ENCODE peak calls at places on chromosome 5, in ten cellular contexts. F is pancreas, A is prostate gland, N is brain microvascular endothelial cell, G is body of pancreas, D is bronchial epithelial cell, P is sigmoid colon, X is psoas muscle, K is kidney, O is heart left ventricle. T is an unnamed sample.

GRCh38 chr5:91159647-91160046 is 223.5 kb downstream of the ARRDC3 start:
- DNase-seq in K (no peak), G (no peak), N (no peak), F (no peak), X (no peak), P (no peak), A (no peak), O (no peak), D (no peak), T (no peak)

GRCh38 chr5:157548513-157549282 is 26.9 kb downstream of the ADAM19 start:
- DNase-seq in P (no peak), N (peak; percentile 77), G (peak; percentile 10), D (peak; percentile 63), X (no peak), K (no peak), F (no peak), O (no peak), A (no peak), T (no peak)

GRCh38 chr5:147310059-147310704 is 75.4 kb downstream of the STK32A start:
- DNase-seq in N (peak; percentile 11), K (peak; percentile 86), D (peak; percentile 91), X (peak; percentile 62), G (peak; percentile 56), F (peak; percentile 34), A (peak; percentile 59), O (no peak), P (peak; percentile 70), T (no peak)

GRCh38 chr5:151949909-151950308 is 25.3 kb upstream of the GLRA1 start:
- DNase-seq in K (no peak), N (no peak), P (no peak), A (no peak), F (no peak), D (no peak), G (no peak), X (no peak), O (no peak), T (no peak)

GRCh38 chr5:159034083-159034824 is 65.5 kb downstream of the EBF1 start:
- DNase-seq in N (peak; percentile 49), A (no peak), P (no peak), F (no peak), G (peak; percentile 32), O (peak; percentile 43), D (no peak), X (no peak), K (no peak), T (no peak)

GRCh38 chr5:86500947-86501346 is 116.8 kb upstream of the COX7C start:
- DNase-seq in P (no peak), A (no peak), K (no peak), F (no peak), D (no peak), X (no peak), O (no peak), G (no peak), N (no peak), T (no peak)

GRCh38 chr5:168683247-168683926 is 104.2 kb upstream of the PANK3 start:
- DNase-seq in N (no peak), A (no peak), O (no peak), D (no peak), K (no peak), P (no peak), X (no peak), F (no peak), G (no peak), T (no peak)

GRCh38 chr5:151492729-151493128 is 45.3 kb downstream of the SLC36A1 start:
- DNase-seq in X (no peak), A (no peak), G (peak; percentile 52), N (peak; percentile 48), F (no peak), D (peak; percentile 51), P (no peak), K (no peak), O (no peak), T (peak; percentile 52)

GRCh38 chr5:132877466-132877865 is 4.0 kb downstream of the LEAP2 start:
- DNase-seq in D (no peak), O (no peak), G (no peak), A (no peak), N (no peak), X (no peak), P (no peak), K (no peak), F (no peak), T (no peak)

GRCh38 chr5:132876020-132876759 is 2.7 kb downstream of the LEAP2 start:
- DNase-seq in K (no peak), P (no peak), O (no peak), X (no peak), N (peak; percentile 20), A (no peak), F (no peak), G (no peak), D (no peak), T (no peak)

GRCh38 chr5:132873930-132874271 is 433 bp downstream of the LEAP2 start:
- DNase-seq in G (no peak), X (no peak), K (no peak), P (no peak), O (no peak), A (no peak), D (no peak), N (no peak), F (no peak), T (no peak)

GRCh38 chr5:132873119-132873929 is at the start of gene LEAP2:
- DNase-seq in O (peak; percentile 13), X (no peak), F (no peak), D (no peak), G (peak; percentile 84), A (no peak), K (no peak), N (no peak), P (no peak), T (no peak)

DNA sequence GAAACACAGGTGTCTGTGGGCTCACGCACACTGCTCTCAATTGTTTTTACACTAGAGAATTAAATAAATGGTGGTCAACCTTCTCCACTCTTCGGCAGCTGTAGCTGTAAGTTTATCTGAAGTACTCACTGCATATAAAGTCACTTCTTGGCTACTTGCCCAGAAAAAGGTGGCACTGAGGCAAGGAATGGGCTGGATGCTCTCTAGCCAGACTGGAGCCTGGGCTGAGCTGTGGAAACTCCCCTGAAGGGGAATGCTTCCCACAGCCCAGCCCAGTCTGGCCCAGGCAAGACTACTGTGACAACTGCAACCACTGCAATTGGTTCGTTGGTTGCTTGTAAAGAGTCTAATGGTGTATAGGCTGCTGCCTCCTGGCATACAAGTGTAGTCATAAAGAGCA is 4.5 kb downstream of the LEAP2 start:
- DNase-seq in N (peak; percentile 64), X (no peak), D (no peak), G (peak; percentile 9), P (no peak), K (no peak), O (peak; percentile 55), A (peak; percentile 64), F (no peak), T (no peak)
- H3K36me3 ChIP-seq in N (peaks cover 56% of the 10 kb centered on the region), X (peaks cover 83% of the 10 kb centered on the region), D (peaks cover 26% of the 10 kb centered on the region), G (peaks cover 14% of the 10 kb centered on the region), P (peaks cover 43% of the 10 kb centered on the region), K (peaks cover 22% of the 10 kb centered on the region), O (peaks cover 84% of the 10 kb centered on the region), A (no peaks in the 10 kb centered on the region), F (no peaks in the 10 kb centered on the region), T (peaks cover 47% of the 10 kb centered on the region)

DNA sequence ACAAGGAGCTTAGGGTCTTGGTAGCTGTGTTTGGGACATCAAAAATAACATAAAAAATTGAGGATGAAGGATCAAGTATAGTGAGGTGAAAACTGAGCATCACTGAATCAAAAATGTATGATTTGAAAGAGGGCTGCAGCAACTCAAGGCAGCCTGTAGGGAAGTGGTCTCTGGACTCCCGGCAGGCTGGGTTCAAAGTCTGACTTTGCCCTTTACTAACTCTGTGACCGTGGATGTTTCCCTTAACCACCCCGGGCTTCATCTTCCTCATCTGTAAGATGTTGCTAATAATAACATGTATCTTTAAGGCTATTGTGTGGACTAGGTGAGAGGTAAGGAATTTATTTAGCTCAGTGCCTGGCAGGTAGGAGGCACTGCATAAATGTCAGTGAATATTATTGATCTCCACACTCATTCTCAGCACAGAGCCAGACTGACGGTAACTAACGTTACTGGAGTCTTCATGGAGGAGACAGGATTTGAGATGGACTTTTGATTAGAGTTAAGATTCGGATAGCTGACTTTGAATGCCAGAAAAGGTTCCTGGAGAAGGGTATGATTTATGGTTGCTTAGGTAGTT is 367.3 kb downstream of the NDUFS4 start:
- DNase-seq in G (no peak), O (no peak), D (no peak), N (no peak), P (no peak), A (no peak), X (no peak), F (no peak), K (no peak), T (no peak)
- TF ChIP-seq CTCF in G (no peak), O (no peak), D (no peak), N (no peak), P (no peak), A (no peak), X (no peak), F (no peak), K (no peak), T (no peak)

GRCh38 chr5:115435065-115435775 is 109.4 kb downstream of the FEM1C start:
- DNase-seq in N (no peak), D (no peak), P (no peak), K (no peak), O (no peak), A (no peak), X (no peak), F (no peak), G (no peak), T (no peak)
- H3K4me3 ChIP-seq in N (no peak overlapping the region), D (no peak overlapping the region), P (no peak overlapping the region), K (no peak overlapping the region), O (no peak overlapping the region), A (no peak overlapping the region), X (no peak overlapping the region), F (no peak overlapping the region), G (no peak overlapping the region), T (no peak overlapping the region)

GRCh38 chr5:148615644-148616283 is 38.6 kb downstream of the HTR4 start:
- DNase-seq in F (no peak), X (no peak), K (no peak), N (peak; percentile 31), O (no peak), P (no peak), G (no peak), D (peak; percentile 27), A (no peak), T (no peak)

GRCh38 chr5:148619484-148619883 is 34.8 kb downstream of the HTR4 start:
- DNase-seq in N (no peak), D (no peak), P (no peak), F (no peak), K (no peak), G (no peak), X (no peak), A (no peak), O (peak; percentile 13), T (no peak)

GRCh38 chr5:148623741-148624140 is 30.6 kb downstream of the HTR4 start:
- DNase-seq in X (no peak), N (no peak), G (no peak), D (peak; percentile 57), K (no peak), F (no peak), O (no peak), A (no peak), P (no peak), T (no peak)

GRCh38 chr5:148623101-148623500 is 31.2 kb downstream of the HTR4 start:
- DNase-seq in N (no peak), D (no peak), A (no peak), K (no peak), O (no peak), G (no peak), F (no peak), X (no peak), P (no peak), T (no peak)

DNA sequence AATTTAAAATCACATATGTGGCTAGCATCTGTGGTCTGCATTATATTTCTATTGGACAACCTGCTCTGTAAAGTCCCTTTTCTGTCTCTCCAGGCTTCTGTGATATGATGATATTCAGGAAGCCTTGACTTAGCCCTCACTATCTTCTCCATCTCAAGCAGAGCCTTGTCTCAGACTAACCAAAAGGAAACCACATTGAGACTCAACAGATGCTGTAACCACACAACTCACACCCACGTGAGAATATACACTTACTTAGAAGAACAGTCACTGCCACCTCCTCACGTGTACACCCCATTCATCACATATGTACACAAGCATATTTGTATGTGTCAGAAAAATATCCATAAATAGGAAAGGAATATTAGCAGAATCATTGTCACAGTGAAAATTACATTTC is 33.6 kb downstream of the HTR4 start:
- DNase-seq in N (no peak), X (no peak), P (no peak), O (no peak), K (no peak), D (no peak), A (no peak), F (no peak), G (no peak), T (no peak)
- H3K36me3 ChIP-seq in N (no peaks in the 10 kb centered on the region), X (no peaks in the 10 kb centered on the region), P (no peaks in the 10 kb centered on the region), O (no peaks in the 10 kb centered on the region), K (no peaks in the 10 kb centered on the region), D (no peaks in the 10 kb centered on the region), A (no peaks in the 10 kb centered on the region), F (no peaks in the 10 kb centered on the region), G (no peaks in the 10 kb centered on the region), T (no peaks in the 10 kb centered on the region)

T was measured in right atrium auricular region.